ENCODE peak calls at places on chromosomes 16 and 17, in four cellular contexts. H is ovary, J is A549, I is GM12878. G is an unnamed sample.
A peak's percentile ranks its signal among the peaks of the same experiment; 100 is the strongest.

GRCh38 chr16:621526-622105 is 9.2 kb upstream of the WFIKKN1 start:
- DNase-seq in H (no peak), I (no peak), J (no peak), G (no peak)

GRCh38 chr16:85348065-85348840 is 236.0 kb upstream of the CIBAR2 start:
- DNase-seq in J (no peak), H (no peak), I (no peak), G (no peak)

GRCh38 chr17:2171725-2172446 is 117.0 kb downstream of the HIC1 start:
- DNase-seq in J (no peak), I (no peak), H (peak; percentile 91), G (no peak)

GRCh38 chr16:10663146-10663545 is 31.6 kb downstream of the TEKT5 start:
- DNase-seq in H (no peak), I (no peak), J (no peak), G (no peak)

GRCh38 chr17:34171245-34171818 is 83.8 kb upstream of the CCL2 start:
- DNase-seq in H (peak; percentile 35), J (peak; percentile 60), I (no peak), G (peak; percentile 49)

GRCh38 chr17:78789663-78790181 is 7.6 kb upstream of the CYTH1 start:
- DNase-seq in J (no peak), H (peak; percentile 59), I (no peak), G (no peak)

GRCh38 chr17:28993013-28993600 is 12.7 kb downstream of the SEZ6 start:
- DNase-seq in J (peak; percentile 32), H (no peak), I (no peak), G (peak; percentile 83)

GRCh38 chr17:79201119-79201518 is 126.5 kb downstream of the ENGASE start:
- DNase-seq in H (no peak), J (no peak), I (no peak), G (no peak)

GRCh38 chr16:53619247-53619646 is 84.4 kb downstream of the RPGRIP1L start:
- DNase-seq in I (no peak), J (no peak), H (no peak), G (no peak)

GRCh38 chr16:57094911-57095310 is 2.5 kb downstream of the CPNE2 start:
- DNase-seq in I (no peak), H (no peak), J (no peak), G (no peak)

GRCh38 chr17:35048685-35049379 is 14.7 kb downstream of the RFFL start:
- DNase-seq in H (no peak), I (no peak), J (no peak), G (no peak)

GRCh38 chr16:47299587-47299986 is 155.8 kb upstream of the NETO2 start:
- DNase-seq in I (no peak), J (no peak), H (no peak), G (no peak)

GRCh38 chr17:10141436-10141835 is 57.0 kb downstream of the GAS7 start:
- DNase-seq in I (no peak), J (no peak), H (no peak), G (no peak)

GRCh38 chr16:1907226-1907849 is 10.9 kb downstream of the HS3ST6 start:
- DNase-seq in H (no peak), J (no peak), I (no peak), G (no peak)

GRCh38 chr17:60493847-60494321 is 32.2 kb downstream of the APPBP2 start:
- DNase-seq in J (no peak), H (no peak), I (no peak), G (no peak)

GRCh38 chr17:37465058-37465616 is 24.6 kb upstream of the DUSP14 start:
- DNase-seq in I (no peak), J (no peak), H (no peak), G (no peak)

GRCh38 chr17:63930951-63931575 is 1.1 kb downstream of the CD79B start:
- DNase-seq in H (peak; percentile 42), I (no peak), J (no peak), G (no peak)

GRCh38 chr16:57764341-57765159 is 29.0 kb downstream of the KATNB1 start:
- DNase-seq in H (no peak), J (peak; percentile 86), I (peak; percentile 3), G (peak; percentile 70)

GRCh38 chr17:47253541-47254402 is at the start of gene ITGB3:
- DNase-seq in I (no peak), J (peak; percentile 78), H (peak; percentile 72), G (peak; percentile 81)

GRCh38 chr17:50721194-50722010 is 2.0 kb downstream of the LUC7L3 start:
- DNase-seq in J (no peak), H (no peak), I (no peak), G (no peak)

DNA sequence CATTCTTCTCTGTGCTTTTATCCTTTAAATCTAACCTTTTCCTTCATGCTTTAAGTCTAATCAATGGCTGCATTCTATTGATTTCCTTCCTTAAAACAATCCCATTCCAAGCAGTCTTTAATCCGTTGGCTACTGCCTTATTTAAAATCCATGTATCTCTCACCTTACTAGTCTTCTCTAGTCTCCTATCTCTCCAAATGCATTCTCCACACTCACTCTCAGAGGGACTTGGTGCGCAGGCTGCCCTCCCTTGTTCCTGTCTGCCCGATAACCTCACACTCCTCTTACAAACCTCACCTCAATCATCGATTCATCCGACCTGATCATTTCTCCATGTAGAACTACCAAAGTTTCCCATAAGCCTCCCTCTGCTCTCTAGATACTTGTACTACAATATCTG is 23.1 kb downstream of the PSMD12 start:
- DNase-seq in I (no peak), H (no peak), J (no peak), G (no peak)
- TF ChIP-seq POLR2A in I (peak; percentile 41), H (no peak), J (no peak), G (no peak)

GRCh38 chr17:45284176-45285140 is 22.6 kb upstream of the SPATA32 start:
- DNase-seq in J (no peak), I (no peak), H (no peak), G (no peak)
- TF ChIP-seq POLR2A in J (no peak), I (peak; percentile 40), H (no peak), G (peak; percentile 5)

GRCh38 chr17:83099086-83099540 is 19.7 kb downstream of the METRNL start:
- DNase-seq in I (no peak), H (no peak), J (no peak), G (no peak)
- TF ChIP-seq POLR2A in I (no peak), H (no peak), J (no peak), G (no peak)

GRCh38 chr17:62627219-62627903 is at the start of gene MRC2:
- DNase-seq in H (peak; percentile 86), J (peak; percentile 86), I (no peak), G (peak; percentile 87)
- TF ChIP-seq POLR2A in H (peak; percentile 38), J (peak; percentile 79), I (no peak), G (peak; percentile 56)

DNA sequence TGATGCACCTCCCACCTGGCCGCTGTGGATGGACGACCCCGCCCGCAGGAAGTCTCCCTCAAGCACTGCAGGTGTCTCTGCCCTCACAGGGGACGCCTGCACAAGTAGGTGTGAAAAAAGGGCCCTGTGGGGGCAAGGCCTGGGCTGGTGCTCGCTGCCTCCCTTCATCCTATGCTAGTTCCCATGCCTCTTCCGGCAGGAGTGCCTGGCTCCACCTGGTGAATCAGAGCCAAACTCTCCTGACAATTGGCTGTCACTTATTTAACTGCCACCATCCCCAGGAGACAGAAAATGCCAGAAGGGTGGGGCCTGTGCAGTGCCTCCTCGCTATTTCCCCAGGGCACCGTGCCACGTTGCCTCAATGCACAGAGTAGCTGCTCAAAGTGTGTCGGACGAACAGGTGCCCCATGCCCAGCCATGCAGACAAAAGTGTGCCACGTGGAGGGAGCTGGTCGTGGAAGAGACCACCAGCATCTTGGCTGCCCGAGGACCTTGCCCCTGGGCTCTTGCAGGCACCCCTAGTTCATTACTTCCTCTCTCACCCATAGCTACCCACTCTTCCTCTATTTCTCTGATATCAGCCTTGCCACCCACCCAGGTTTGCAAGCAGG is 170.7 kb downstream of the SEC14L1 start:
- DNase-seq in J (no peak), I (no peak), H (no peak), G (no peak)
- TF ChIP-seq POLR2A in J (no peak), I (no peak), H (no peak), G (no peak)

GRCh38 chr16:74984194-74984669 is 691 bp downstream of the WDR59 start:
- DNase-seq in I (no peak), J (peak; percentile 15), H (no peak), G (no peak)

GRCh38 chr16:74987027-74987681 is 2.2 kb upstream of the WDR59 start:
- DNase-seq in H (no peak), J (no peak), I (no peak), G (no peak)

GRCh38 chr16:74982303-74982702 is 2.6 kb downstream of the WDR59 start:
- DNase-seq in H (no peak), J (no peak), I (no peak), G (no peak)

GRCh38 chr16:74990832-74991231 is 5.9 kb upstream of the WDR59 start:
- DNase-seq in J (no peak), H (no peak), I (no peak), G (no peak)

DNA sequence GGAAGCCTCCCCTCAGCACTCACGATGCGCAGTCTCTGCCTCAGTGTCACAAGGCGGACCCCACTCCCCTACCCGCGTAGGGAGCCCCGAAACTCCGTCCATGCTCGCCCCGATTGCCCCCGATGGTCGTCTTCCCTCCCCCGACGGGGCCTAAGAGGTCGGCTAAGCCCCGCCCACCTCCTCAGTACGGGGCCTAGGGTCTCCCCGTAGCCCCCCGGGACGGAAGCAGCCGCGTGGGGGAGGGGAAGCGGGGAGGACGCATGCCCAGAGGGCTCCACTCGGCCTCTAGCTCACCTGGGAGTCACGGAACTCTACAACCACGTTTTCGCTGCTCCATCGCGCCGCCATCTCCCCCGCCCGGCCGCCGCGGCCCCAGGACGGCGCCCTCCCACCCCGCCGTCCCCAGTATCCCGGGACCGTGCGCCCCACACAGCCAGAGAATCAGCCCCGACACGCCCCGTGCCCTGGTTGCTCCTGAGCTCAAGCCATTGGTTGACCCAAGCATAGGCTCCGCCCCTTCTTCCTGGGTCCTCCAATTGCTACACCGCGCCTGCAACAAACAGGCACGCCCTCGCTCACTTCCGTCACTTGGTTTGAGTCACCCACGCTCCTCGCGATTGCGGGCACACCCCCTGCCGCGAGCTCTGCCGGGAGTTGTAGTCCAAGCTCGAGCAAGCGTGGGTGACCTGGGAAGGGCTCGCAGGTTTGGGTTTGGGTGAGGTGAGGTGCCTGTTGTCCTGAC is at the start of gene WDR59:
- DNase-seq in H (peak; percentile 100), J (peak; percentile 94), I (peak; percentile 96), G (peak; percentile 96)
- TF ChIP-seq POLR2A in H (peak; percentile 24), J (peak; percentile 72), I (peak; percentile 83), G (peak; percentile 72)

DNA sequence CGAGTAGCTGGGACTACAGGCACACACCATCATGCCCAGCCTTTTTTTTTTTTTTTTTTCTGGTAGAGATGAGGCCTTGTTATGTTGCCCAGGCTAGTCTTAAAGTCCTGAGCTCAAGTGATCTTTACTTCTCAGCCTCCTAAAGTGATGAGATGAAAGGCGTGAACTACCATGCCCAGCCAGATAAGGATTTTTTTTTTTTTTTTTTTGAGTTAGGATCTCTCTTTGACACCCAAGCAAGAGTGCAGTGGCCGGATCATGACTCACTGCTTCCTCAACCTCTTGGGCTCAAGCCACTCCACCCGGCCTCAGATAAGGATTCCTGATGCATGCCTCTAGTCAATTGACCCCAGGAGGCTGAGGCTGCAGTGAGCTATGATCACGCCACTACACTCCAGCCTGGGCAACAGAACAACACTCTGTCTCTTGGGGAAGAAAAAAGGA is 11.2 kb upstream of the PLEKHG4 start:
- DNase-seq in J (no peak), H (no peak), I (no peak), G (no peak)
- TF ChIP-seq POLR2A in J (no peak), H (no peak), I (no peak), G (no peak)

GRCh38 chr16:8797364-8798173 is at the start of the genes PMM2 and TMEM186:
- DNase-seq in H (peak; percentile 94), J (peak; percentile 98), I (peak; percentile 92), G (peak; percentile 93)
- TF ChIP-seq POLR2A in H (peak; percentile 32), J (peak; percentile 89), I (peak; percentile 99), G (peak; percentile 74)